ENCODE peak calls at places on chromosomes 12 and 14, in four cellular contexts. H is A549, I is adrenal gland, U is lower lobe of right lung. C is an unnamed sample.

GRCh38 chr12:41904041-41904440 is 240.6 kb downstream of the GXYLT1 start:
- DNase-seq in H (no peak), I (no peak), U (no peak), C (no peak)

GRCh38 chr14:67622675-67623074 is 3.0 kb downstream of the ARG2 start:
- DNase-seq in H (peak; percentile 36), I (peak; percentile 79), U (no peak), C (no peak)

GRCh38 chr14:96567289-96567899 is 65.2 kb downstream of the PAPOLA start:
- DNase-seq in H (peak; percentile 36), I (no peak), U (no peak), C (no peak)

GRCh38 chr12:127150479-127150878 is 1116.5 kb upstream of the TMEM132C start:
- DNase-seq in H (no peak), I (no peak), U (no peak), C (no peak)

GRCh38 chr14:30709201-30709600 is 87.1 kb downstream of the SCFD1 start:
- DNase-seq in H (no peak), I (no peak), U (no peak), C (no peak)

GRCh38 chr14:88879016-88879415 is 54.6 kb downstream of the TTC8 start:
- DNase-seq in H (peak; percentile 27), I (no peak), U (no peak), C (no peak)

GRCh38 chr14:64303471-64303917 is 9.3 kb upstream of the ESR2 start:
- DNase-seq in H (peak; percentile 64), I (no peak), U (no peak), C (no peak)

GRCh38 chr14:104394606-104394910 is 185.0 kb upstream of the C14orf180 start:
- DNase-seq in H (no peak), I (no peak), U (no peak), C (no peak)

GRCh38 chr14:61076531-61076930 is 95.5 kb downstream of the SLC38A6 start:
- DNase-seq in H (no peak), I (no peak), U (no peak), C (no peak)

GRCh38 chr12:128549621-128550020 is 274.1 kb downstream of the SLC15A4 start:
- DNase-seq in H (no peak), I (no peak), U (no peak), C (no peak)

GRCh38 chr12:109310247-109311125 is 1.4 kb upstream of the FOXN4 start:
- DNase-seq in H (no peak), I (no peak), U (no peak), C (no peak)

GRCh38 chr12:95102916-95103671 is 29.7 kb upstream of the NR2C1 start:
- DNase-seq in H (peak; percentile 91), I (no peak), U (no peak), C (no peak)

GRCh38 chr12:43914923-43915468 is 79.1 kb downstream of the TMEM117 start:
- DNase-seq in H (peak; percentile 19), I (no peak), U (no peak), C (no peak)

GRCh38 chr12:76719171-76719631 is 44.7 kb upstream of the ZDHHC17 start:
- DNase-seq in H (no peak), I (no peak), U (no peak), C (no peak)

GRCh38 chr14:47154276-47154797 is 502.8 kb upstream of the RPL10L start:
- DNase-seq in H (no peak), I (no peak), U (no peak), C (no peak)

GRCh38 chr14:97641827-97642226 is 844.6 kb downstream of the VRK1 start:
- DNase-seq in H (no peak), I (no peak), U (no peak), C (no peak)

GRCh38 chr12:104519190-104519857 is 62.6 kb downstream of the CHST11 start:
- DNase-seq in H (no peak), I (no peak), U (no peak), C (no peak)

GRCh38 chr14:71551291-71551955 is 380.8 kb upstream of the RGS6 start:
- DNase-seq in H (no peak), I (no peak), U (no peak), C (no peak)

GRCh38 chr14:95915326-95915725 is 38.7 kb downstream of the TUNAR start:
- DNase-seq in H (no peak), I (no peak), U (no peak), C (no peak)

GRCh38 chr12:23221926-23222325 is 597.0 kb downstream of the ETNK1 start:
- DNase-seq in H (no peak), I (no peak), U (no peak), C (no peak)

GRCh38 chr14:89383171-89383845 is 33.7 kb downstream of the FOXN3 start:
- DNase-seq in H (no peak), I (peak; percentile 24), U (no peak), C (no peak)

GRCh38 chr12:25249951-25250738 is 584 bp downstream of the KRAS start:
- DNase-seq in H (peak; percentile 32), I (peak; percentile 65), U (peak; percentile 79), C (no peak)

DNA sequence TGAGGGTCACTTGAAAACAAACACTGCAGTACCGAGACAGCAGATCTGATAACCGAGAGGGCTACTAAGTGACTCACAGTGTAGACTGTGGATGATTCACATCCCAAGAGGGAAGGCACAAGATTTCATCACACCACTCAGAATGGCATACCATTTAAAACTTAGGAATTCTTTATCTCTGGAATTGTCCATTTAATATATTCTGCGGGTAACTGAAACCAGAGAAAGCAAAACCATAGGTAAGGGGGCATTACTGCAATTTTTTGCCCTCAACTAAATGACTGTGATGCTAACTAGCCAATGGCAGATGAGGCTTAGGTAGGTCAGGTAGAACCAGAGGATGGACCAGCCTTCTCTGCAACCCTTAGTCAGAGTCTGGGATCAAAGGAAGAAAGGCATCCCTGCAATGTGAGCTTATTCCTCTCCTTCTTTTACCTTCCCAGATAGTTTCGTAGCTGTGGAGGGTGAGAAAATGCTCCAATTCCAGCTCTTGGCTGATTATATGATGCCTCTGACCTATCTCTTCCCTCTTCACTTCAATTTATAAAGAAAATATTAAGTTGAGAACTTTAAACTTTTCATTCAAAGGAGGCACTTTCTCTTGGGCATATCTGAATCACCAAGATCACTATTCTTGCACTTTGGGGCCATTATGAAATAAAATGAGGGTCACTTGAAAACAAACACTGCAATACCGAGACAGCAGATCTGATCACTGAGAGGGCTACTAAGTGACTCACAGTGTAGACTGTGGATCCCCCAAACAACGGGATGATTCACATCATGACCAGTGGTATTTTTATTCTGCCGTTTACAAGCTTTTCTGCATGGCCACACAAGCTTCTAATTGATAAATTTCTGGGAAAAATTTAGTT is 6.8 kb downstream of the ART4 start:
- DNase-seq in H (peak; percentile 86), I (peak; percentile 72), U (no peak), C (no peak)
- H3K27ac ChIP-seq in H (peak overlapping the region; percentile 80), I (peak overlapping the region; percentile 72), U (no peak overlapping the region), C (no peak overlapping the region)

GRCh38 chr14:28142400-28143015 is 624.1 kb upstream of the FOXG1 start:
- DNase-seq in H (peak; percentile 29), I (no peak), U (no peak), C (no peak)
- TF ChIP-seq CTCF in H (peak; percentile 37), I (no peak), U (no peak), C (no peak)

GRCh38 chr14:93106541-93107156 is 9.1 kb downstream of the ITPK1 start:
- DNase-seq in H (no peak), I (no peak), U (no peak), C (no peak)
- H3K27ac ChIP-seq in H (no peak overlapping the region), I (no peak overlapping the region), U (no peak overlapping the region), C (no peak overlapping the region)

GRCh38 chr12:113098428-113099028 is 37.0 kb downstream of the RASAL1 start:
- DNase-seq in H (peak; percentile 89), I (peak; percentile 96), U (peak; percentile 83), C (peak; percentile 26)
- TF ChIP-seq CTCF in H (peak; percentile 76), I (peak; percentile 90), U (peak; percentile 78), C (peak; percentile 71)

GRCh38 chr12:124976999-124977398 is 11.9 kb downstream of the DHX37 start:
- DNase-seq in H (no peak), I (no peak), U (no peak), C (no peak)
- H3K27ac ChIP-seq in H (no peak overlapping the region), I (no peak overlapping the region), U (no peak overlapping the region), C (no peak overlapping the region)

DNA sequence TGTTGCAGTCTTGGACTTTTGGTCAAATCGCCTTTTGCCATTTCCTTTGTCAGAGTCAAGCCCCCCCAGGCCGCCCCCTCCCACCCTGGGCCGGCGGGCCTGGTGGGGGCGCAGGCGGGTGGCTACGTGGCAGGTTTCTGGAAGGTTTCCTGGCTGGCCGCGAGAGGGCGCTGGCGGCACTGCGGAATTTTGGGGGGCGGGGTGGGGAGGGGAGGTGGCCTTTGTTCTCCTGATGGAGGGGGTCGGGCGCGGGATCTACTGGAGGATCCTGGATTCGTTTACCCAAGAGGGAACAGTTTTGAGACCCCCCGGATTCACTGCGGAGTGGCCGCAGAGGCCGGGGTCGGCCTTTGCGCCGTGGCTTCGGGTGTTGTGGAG is 1.2 kb downstream of the MEG3 start:
- DNase-seq in H (no peak), I (no peak), U (no peak), C (no peak)
- TF ChIP-seq CTCF in H (peak; percentile 54), I (peak; percentile 48), U (peak; percentile 26), C (peak; percentile 4)